ENCODE peak calls at places on chromosomes 13 and 19, in nine cellular contexts. One of them, this sample, is unnamed.

GRCh38 chr19:3056454-3057016 is 5.8 kb downstream of the TLE5 start:
- DNase-seq in ELR: no peak
- DNase-seq in neural crest cell: no peak
- DNase-seq in cardiac muscle cell: no peak
- DNase-seq in right lobe of liver: no peak
- DNase-seq in heart right ventricle: no peak
- DNase-seq in memory B cell: no peak
- DNase-seq in EH: no peak
- DNase-seq in BJ: no peak
- DNase-seq in this sample: peak; percentile 55

GRCh38 chr13:112450567-112451240 is 74.5 kb downstream of the SPACA7 start:
- DNase-seq in BJ: no peak
- DNase-seq in ELR: no peak
- DNase-seq in EH: no peak
- DNase-seq in neural crest cell: no peak
- DNase-seq in memory B cell: no peak
- DNase-seq in right lobe of liver: no peak
- DNase-seq in cardiac muscle cell: no peak
- DNase-seq in heart right ventricle: no peak
- DNase-seq in this sample: no peak

GRCh38 chr13:44051923-44052322 is 172.2 kb downstream of the LACC1 start:
- DNase-seq in memory B cell: no peak
- DNase-seq in cardiac muscle cell: no peak
- DNase-seq in neural crest cell: no peak
- DNase-seq in EH: peak; percentile 36
- DNase-seq in right lobe of liver: no peak
- DNase-seq in BJ: no peak
- DNase-seq in ELR: peak; percentile 55
- DNase-seq in heart right ventricle: no peak
- DNase-seq in this sample: peak; percentile 30

GRCh38 chr19:4390017-4390861 is 10.1 kb downstream of the SH3GL1 start:
- DNase-seq in right lobe of liver: peak; percentile 72
- DNase-seq in EH: peak; percentile 72
- DNase-seq in cardiac muscle cell: peak; percentile 88
- DNase-seq in memory B cell: no peak
- DNase-seq in BJ: no peak
- DNase-seq in neural crest cell: no peak
- DNase-seq in ELR: peak; percentile 32
- DNase-seq in heart right ventricle: no peak
- DNase-seq in this sample: no peak

GRCh38 chr19:48450441-48450840 is 4.7 kb downstream of the GRWD1 start:
- DNase-seq in neural crest cell: no peak
- DNase-seq in heart right ventricle: no peak
- DNase-seq in BJ: no peak
- DNase-seq in ELR: no peak
- DNase-seq in memory B cell: no peak
- DNase-seq in EH: no peak
- DNase-seq in cardiac muscle cell: no peak
- DNase-seq in right lobe of liver: no peak
- DNase-seq in this sample: no peak

GRCh38 chr13:22883961-22884360 is 296.8 kb upstream of the SGCG start:
- DNase-seq in BJ: no peak
- DNase-seq in neural crest cell: peak; percentile 26
- DNase-seq in heart right ventricle: no peak
- DNase-seq in cardiac muscle cell: no peak
- DNase-seq in ELR: no peak
- DNase-seq in memory B cell: no peak
- DNase-seq in right lobe of liver: no peak
- DNase-seq in EH: no peak
- DNase-seq in this sample: no peak

GRCh38 chr13:50581586-50582196 is 261.8 kb downstream of the DLEU7 start:
- DNase-seq in ELR: no peak
- DNase-seq in neural crest cell: no peak
- DNase-seq in memory B cell: no peak
- DNase-seq in EH: no peak
- DNase-seq in cardiac muscle cell: no peak
- DNase-seq in right lobe of liver: no peak
- DNase-seq in BJ: no peak
- DNase-seq in heart right ventricle: no peak
- DNase-seq in this sample: no peak

GRCh38 chr19:43784981-43785808 is 4.4 kb upstream of the KCNN4 start:
- DNase-seq in BJ: no peak
- DNase-seq in EH: peak; percentile 76
- DNase-seq in right lobe of liver: peak; percentile 58
- DNase-seq in ELR: peak; percentile 87
- DNase-seq in cardiac muscle cell: peak; percentile 75
- DNase-seq in memory B cell: peak; percentile 60
- DNase-seq in neural crest cell: peak; percentile 60
- DNase-seq in heart right ventricle: no peak
- DNase-seq in this sample: peak; percentile 73

GRCh38 chr13:90686438-90686837 is 661.0 kb upstream of the MIR17HG start:
- DNase-seq in cardiac muscle cell: no peak
- DNase-seq in BJ: peak; percentile 67
- DNase-seq in ELR: peak; percentile 74
- DNase-seq in memory B cell: no peak
- DNase-seq in neural crest cell: no peak
- DNase-seq in EH: peak; percentile 74
- DNase-seq in right lobe of liver: no peak
- DNase-seq in heart right ventricle: no peak
- DNase-seq in this sample: no peak

GRCh38 chr19:14119644-14120496 is 2.3 kb upstream of the PRKACA start:
- DNase-seq in EH: no peak
- DNase-seq in memory B cell: no peak
- DNase-seq in heart right ventricle: no peak
- DNase-seq in ELR: no peak
- DNase-seq in right lobe of liver: no peak
- DNase-seq in neural crest cell: no peak
- DNase-seq in BJ: no peak
- DNase-seq in cardiac muscle cell: no peak
- DNase-seq in this sample: no peak